ENCODE peak calls at places on chromosomes 12 and 14, in seven cellular contexts. Y, R, K, C, V, Z and G are unnamed samples.

GRCh38 chr14:63470877-63471565 is 72.2 kb downstream of the PPP2R5E start:
- DNase-seq in Z (no peak), V (no peak), Y (no peak), R (peak), C (peak), K (peak), G (no peak)

GRCh38 chr12:56958422-56958821 is 1.0 kb upstream of the RDH16 start:
- DNase-seq in Y (no peak), R (no peak), C (no peak), K (no peak), Z (no peak), V (no peak), G (no peak)

GRCh38 chr14:68088463-68088862 is 268.9 kb downstream of the RAD51B start:
- DNase-seq in K (no peak), R (no peak), C (peak), Z (no peak), Y (peak), V (no peak), G (no peak)

GRCh38 chr12:68878283-68878682 is 54.7 kb downstream of the CPM start:
- DNase-seq in R (no peak), Z (no peak), C (no peak), Y (no peak), K (no peak), V (no peak), G (no peak)

GRCh38 chr14:92646952-92647461 is 101.4 kb downstream of the LGMN start:
- DNase-seq in K (peak), V (no peak), R (peak), Z (no peak), C (peak), Y (peak), G (peak)

GRCh38 chr14:103597623-103598372 is 31.2 kb upstream of the KLC1 start:
- DNase-seq in Z (no peak), C (peak), K (peak), V (no peak), R (peak), Y (peak), G (peak)

GRCh38 chr14:102805454-102805891 is 28.2 kb downstream of the TRAF3 start:
- DNase-seq in C (peak), K (peak), Y (no peak), Z (peak), V (no peak), R (peak), G (peak)

GRCh38 chr12:31362759-31363415 is 36.9 kb upstream of the SINHCAF start:
- DNase-seq in V (no peak), Y (no peak), K (no peak), Z (no peak), C (peak), R (no peak), G (no peak)

GRCh38 chr12:14219156-14219555 is 146.3 kb upstream of the ATF7IP start:
- DNase-seq in R (no peak), K (no peak), Y (no peak), V (no peak), C (no peak), Z (no peak), G (no peak)

GRCh38 chr12:132449565-132450390 is 40.2 kb upstream of the FBRSL1 start:
- DNase-seq in R (no peak), C (no peak), Z (no peak), V (no peak), Y (no peak), K (no peak), G (no peak)

GRCh38 chr12:90945070-90945649 is 9.8 kb downstream of the CCER1 start:
- DNase-seq in Z (no peak), V (no peak), R (no peak), C (peak), Y (no peak), K (peak), G (no peak)

GRCh38 chr12:34297126-34297789 is 275.0 kb downstream of the ALG10 start:
- DNase-seq in V (no peak), Z (no peak), C (no peak), R (no peak), K (no peak), Y (no peak), G (no peak)

GRCh38 chr12:118356809-118357326 is 15.8 kb downstream of the TAOK3 start:
- DNase-seq in K (peak), Y (no peak), Z (no peak), C (peak), R (peak), V (no peak), G (no peak)

GRCh38 chr14:38310420-38310995 is 54.6 kb upstream of the CLEC14A start:
- DNase-seq in C (no peak), Z (no peak), K (no peak), Y (no peak), R (no peak), V (no peak), G (no peak)

GRCh38 chr12:52004042-52004648 is 2.6 kb upstream of the TAMALIN start:
- DNase-seq in C (peak), V (no peak), Y (peak), K (peak), Z (no peak), R (no peak), G (peak)

GRCh38 chr12:130655010-130655409 is 61.1 kb downstream of the RIMBP2 start:
- DNase-seq in Y (no peak), C (no peak), Z (no peak), V (no peak), R (no peak), K (no peak), G (no peak)

GRCh38 chr14:51963164-51963733 is 26.1 kb upstream of the RTRAF start:
- DNase-seq in Z (no peak), K (peak), Y (no peak), V (no peak), C (peak), R (no peak), G (no peak)

GRCh38 chr12:102756564-102756963 is 160.5 kb downstream of the PAH start:
- DNase-seq in C (no peak), K (no peak), R (no peak), Z (no peak), V (no peak), Y (peak), G (no peak)

GRCh38 chr14:68364823-68365222 is 428.0 kb downstream of the ZFP36L1 start:
- DNase-seq in Y (peak), R (no peak), K (no peak), C (peak), Z (no peak), V (no peak), G (no peak)